ENCODE peak calls at places on chromosome 14, in six cellular contexts. One of them, this sample, is unnamed.

GRCh38 chr14:89432226-89432625 is 15.2 kb upstream of the FOXN3 start:
- DNase-seq in HepG2: no peak
- DNase-seq in A549: no peak
- DNase-seq in K562: no peak
- DNase-seq in GM12878: no peak
- DNase-seq in endothelial cell of umbilical vein: no peak
- DNase-seq in this sample: no peak

GRCh38 chr14:34372766-34373165 is 89.3 kb downstream of the SPTSSA start:
- DNase-seq in endothelial cell of umbilical vein: no peak
- DNase-seq in GM12878: no peak
- DNase-seq in A549: no peak
- DNase-seq in K562: no peak
- DNase-seq in HepG2: peak
- DNase-seq in this sample: no peak

GRCh38 chr14:33297565-33297964 is 358.9 kb downstream of the NPAS3 start:
- DNase-seq in endothelial cell of umbilical vein: no peak
- DNase-seq in HepG2: no peak
- DNase-seq in K562: no peak
- DNase-seq in A549: no peak
- DNase-seq in GM12878: no peak
- DNase-seq in this sample: no peak

GRCh38 chr14:105365101-105365500 is 33.2 kb upstream of the TEX22 start:
- DNase-seq in endothelial cell of umbilical vein: no peak
- DNase-seq in GM12878: no peak
- DNase-seq in A549: no peak
- DNase-seq in K562: no peak
- DNase-seq in HepG2: no peak
- DNase-seq in this sample: no peak

GRCh38 chr14:91350813-91351507 is 66.7 kb downstream of the CCDC88C start:
- DNase-seq in GM12878: peak
- DNase-seq in HepG2: no peak
- DNase-seq in K562: no peak
- DNase-seq in A549: no peak
- DNase-seq in endothelial cell of umbilical vein: no peak
- DNase-seq in this sample: peak

GRCh38 chr14:33943081-33943480 is 7.8 kb downstream of the EGLN3 start:
- DNase-seq in K562: no peak
- DNase-seq in endothelial cell of umbilical vein: no peak
- DNase-seq in A549: no peak
- DNase-seq in HepG2: no peak
- DNase-seq in GM12878: no peak
- DNase-seq in this sample: no peak

GRCh38 chr14:90140298-90140955 is 78.6 kb downstream of the KCNK13 start:
- DNase-seq in A549: no peak
- DNase-seq in K562: no peak
- DNase-seq in GM12878: no peak
- DNase-seq in HepG2: no peak
- DNase-seq in endothelial cell of umbilical vein: peak
- DNase-seq in this sample: peak

GRCh38 chr14:63287661-63288483 is 30.9 kb downstream of the GPHB5 start:
- DNase-seq in A549: no peak
- DNase-seq in K562: no peak
- DNase-seq in endothelial cell of umbilical vein: no peak
- DNase-seq in GM12878: no peak
- DNase-seq in HepG2: no peak
- DNase-seq in this sample: no peak

GRCh38 chr14:70721542-70721941 is 79.8 kb downstream of the TTC9 start:
- DNase-seq in endothelial cell of umbilical vein: no peak
- DNase-seq in A549: no peak
- DNase-seq in HepG2: peak
- DNase-seq in GM12878: no peak
- DNase-seq in K562: no peak
- DNase-seq in this sample: no peak

GRCh38 chr14:77044776-77045569 is 16.5 kb upstream of the IRF2BPL start:
- DNase-seq in HepG2: peak
- DNase-seq in endothelial cell of umbilical vein: peak
- DNase-seq in K562: no peak
- DNase-seq in GM12878: no peak
- DNase-seq in A549: peak
- DNase-seq in this sample: peak

GRCh38 chr14:81164167-81164774 is 56.5 kb downstream of the GTF2A1 start:
- DNase-seq in GM12878: peak
- DNase-seq in endothelial cell of umbilical vein: peak
- DNase-seq in HepG2: peak
- DNase-seq in A549: peak
- DNase-seq in K562: peak
- DNase-seq in this sample: peak

GRCh38 chr14:56168007-56168616 is 49.9 kb downstream of the PELI2 start:
- DNase-seq in K562: no peak
- DNase-seq in A549: no peak
- DNase-seq in endothelial cell of umbilical vein: no peak
- DNase-seq in HepG2: no peak
- DNase-seq in GM12878: no peak
- DNase-seq in this sample: no peak

GRCh38 chr14:23090254-23090636 is 4.7 kb downstream of the ACIN1 start:
- DNase-seq in endothelial cell of umbilical vein: peak
- DNase-seq in K562: no peak
- DNase-seq in A549: no peak
- DNase-seq in HepG2: no peak
- DNase-seq in GM12878: no peak
- DNase-seq in this sample: no peak

GRCh38 chr14:26841920-26842741 is 244.3 kb upstream of the NOVA1 start:
- DNase-seq in A549: peak
- DNase-seq in K562: no peak
- DNase-seq in HepG2: peak
- DNase-seq in endothelial cell of umbilical vein: peak
- DNase-seq in GM12878: no peak
- DNase-seq in this sample: peak

GRCh38 chr14:75553157-75553556 is 25.3 kb upstream of the FLVCR2 start:
- DNase-seq in HepG2: no peak
- DNase-seq in endothelial cell of umbilical vein: no peak
- DNase-seq in GM12878: no peak
- DNase-seq in A549: no peak
- DNase-seq in K562: no peak
- DNase-seq in this sample: no peak

GRCh38 chr14:43532825-43533416 is 974.2 kb downstream of the FSCB start:
- DNase-seq in GM12878: no peak
- DNase-seq in HepG2: no peak
- DNase-seq in A549: no peak
- DNase-seq in K562: no peak
- DNase-seq in endothelial cell of umbilical vein: no peak
- DNase-seq in this sample: no peak

GRCh38 chr14:90454041-90455000 is 57.5 kb downstream of the CALM1 start:
- DNase-seq in K562: peak
- DNase-seq in endothelial cell of umbilical vein: peak
- DNase-seq in GM12878: no peak
- DNase-seq in HepG2: peak
- DNase-seq in A549: peak
- DNase-seq in this sample: peak

GRCh38 chr14:57087841-57088240 is 180.9 kb downstream of the EXOC5 start:
- DNase-seq in K562: no peak
- DNase-seq in HepG2: no peak
- DNase-seq in endothelial cell of umbilical vein: no peak
- DNase-seq in A549: no peak
- DNase-seq in GM12878: no peak
- DNase-seq in this sample: no peak

GRCh38 chr14:82755923-82756322 is 1222.3 kb upstream of the SEL1L start:
- DNase-seq in GM12878: no peak
- DNase-seq in K562: no peak
- DNase-seq in endothelial cell of umbilical vein: no peak
- DNase-seq in A549: no peak
- DNase-seq in HepG2: no peak
- DNase-seq in this sample: no peak

GRCh38 chr14:67187826-67188225 is 1.4 kb upstream of the GARIN2 start:
- DNase-seq in endothelial cell of umbilical vein: no peak
- DNase-seq in A549: peak
- DNase-seq in K562: no peak
- DNase-seq in HepG2: no peak
- DNase-seq in GM12878: no peak
- DNase-seq in this sample: no peak

GRCh38 chr14:52862652-52863338 is 71.4 kb upstream of the GNPNAT1 start:
- DNase-seq in HepG2: no peak
- DNase-seq in K562: no peak
- DNase-seq in endothelial cell of umbilical vein: peak
- DNase-seq in A549: no peak
- DNase-seq in GM12878: no peak
- DNase-seq in this sample: no peak

GRCh38 chr14:102086346-102086971 is 385 bp downstream of the HSP90AA1 start:
- DNase-seq in A549: peak
- DNase-seq in K562: peak
- DNase-seq in HepG2: no peak
- DNase-seq in GM12878: no peak
- DNase-seq in endothelial cell of umbilical vein: peak
- DNase-seq in this sample: peak

GRCh38 chr14:68772761-68773381 is 20.0 kb downstream of the ZFP36L1 start:
- DNase-seq in A549: no peak
- DNase-seq in GM12878: no peak
- DNase-seq in endothelial cell of umbilical vein: no peak
- DNase-seq in K562: no peak
- DNase-seq in HepG2: no peak
- DNase-seq in this sample: no peak

GRCh38 chr14:90242444-90242843 is 13.9 kb upstream of the PSMC1 start:
- DNase-seq in A549: no peak
- DNase-seq in K562: no peak
- DNase-seq in HepG2: no peak
- DNase-seq in GM12878: no peak
- DNase-seq in endothelial cell of umbilical vein: no peak
- DNase-seq in this sample: no peak

GRCh38 chr14:69610859-69611263 is 535 bp upstream of the SUSD6 start:
- DNase-seq in K562: no peak
- DNase-seq in HepG2: no peak
- DNase-seq in endothelial cell of umbilical vein: no peak
- DNase-seq in GM12878: no peak
- DNase-seq in A549: no peak
- DNase-seq in this sample: no peak

DNA sequence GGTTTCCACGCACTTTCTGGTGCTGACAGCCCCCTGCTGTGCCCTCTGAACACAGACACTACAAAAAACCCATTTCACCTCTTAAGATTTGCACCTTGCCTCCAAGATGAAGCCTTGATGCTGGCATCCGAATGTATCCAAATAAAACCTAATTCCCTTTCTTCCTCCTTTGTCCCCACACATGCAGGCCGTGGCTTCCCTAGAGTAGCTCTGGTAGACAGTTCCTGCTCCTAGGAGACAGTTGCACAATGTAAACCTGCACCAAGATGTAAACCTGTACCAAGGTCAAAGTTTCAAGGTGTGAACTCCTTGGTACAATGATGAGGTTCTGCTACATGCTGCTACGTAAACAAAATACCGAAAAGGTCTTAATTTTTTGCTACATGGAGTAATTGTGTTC is 630 bp upstream of the ABHD12B start:
- DNase-seq in GM12878: no peak
- DNase-seq in K562: no peak
- DNase-seq in HepG2: no peak
- DNase-seq in A549: no peak
- DNase-seq in endothelial cell of umbilical vein: no peak
- DNase-seq in this sample: no peak
- TF ChIP-seq POLR2A in GM12878: no peak
- TF ChIP-seq POLR2A in K562: no peak
- TF ChIP-seq POLR2A in HepG2: no peak
- TF ChIP-seq POLR2A in A549: no peak
- TF ChIP-seq POLR2A in endothelial cell of umbilical vein: no peak
- TF ChIP-seq POLR2A in this sample: no peak

GRCh38 chr14:95685978-95686922 is at the start of gene TCL1B:
- DNase-seq in HepG2: no peak
- DNase-seq in endothelial cell of umbilical vein: no peak
- DNase-seq in GM12878: no peak
- DNase-seq in K562: peak
- DNase-seq in A549: no peak
- DNase-seq in this sample: no peak
- TF ChIP-seq MYC in HepG2: no peak
- TF ChIP-seq MYC in endothelial cell of umbilical vein: no peak
- TF ChIP-seq MYC in GM12878: no peak
- TF ChIP-seq MYC in K562: no peak
- TF ChIP-seq MYC in A549: no peak
- TF ChIP-seq MYC in this sample: no peak

GRCh38 chr14:104293851-104294627 is 155.7 kb downstream of the KIF26A start:
- DNase-seq in K562: no peak
- DNase-seq in HepG2: no peak
- DNase-seq in endothelial cell of umbilical vein: no peak
- DNase-seq in A549: peak
- DNase-seq in GM12878: no peak
- DNase-seq in this sample: no peak
- TF ChIP-seq CTCF in K562: peak
- TF ChIP-seq CTCF in HepG2: peak
- TF ChIP-seq CTCF in endothelial cell of umbilical vein: no peak
- TF ChIP-seq CTCF in A549: peak
- TF ChIP-seq CTCF in GM12878: peak
- TF ChIP-seq CTCF in this sample: peak

GRCh38 chr14:100671386-100671901 is 55.2 kb upstream of the DLK1 start:
- DNase-seq in A549: no peak
- DNase-seq in K562: no peak
- DNase-seq in HepG2: no peak
- DNase-seq in GM12878: no peak
- DNase-seq in endothelial cell of umbilical vein: no peak
- DNase-seq in this sample: no peak

GRCh38 chr14:100671906-100672305 is 54.8 kb upstream of the DLK1 start:
- DNase-seq in A549: no peak
- DNase-seq in K562: no peak
- DNase-seq in endothelial cell of umbilical vein: no peak
- DNase-seq in GM12878: no peak
- DNase-seq in HepG2: no peak
- DNase-seq in this sample: no peak

GRCh38 chr14:100673807-100674154 is 52.9 kb upstream of the DLK1 start:
- DNase-seq in HepG2: no peak
- DNase-seq in A549: no peak
- DNase-seq in GM12878: no peak
- DNase-seq in endothelial cell of umbilical vein: no peak
- DNase-seq in K562: no peak
- DNase-seq in this sample: no peak

GRCh38 chr14:100674428-100674827 is 52.3 kb upstream of the DLK1 start:
- DNase-seq in K562: no peak
- DNase-seq in endothelial cell of umbilical vein: no peak
- DNase-seq in GM12878: no peak
- DNase-seq in A549: no peak
- DNase-seq in HepG2: no peak
- DNase-seq in this sample: no peak

DNA sequence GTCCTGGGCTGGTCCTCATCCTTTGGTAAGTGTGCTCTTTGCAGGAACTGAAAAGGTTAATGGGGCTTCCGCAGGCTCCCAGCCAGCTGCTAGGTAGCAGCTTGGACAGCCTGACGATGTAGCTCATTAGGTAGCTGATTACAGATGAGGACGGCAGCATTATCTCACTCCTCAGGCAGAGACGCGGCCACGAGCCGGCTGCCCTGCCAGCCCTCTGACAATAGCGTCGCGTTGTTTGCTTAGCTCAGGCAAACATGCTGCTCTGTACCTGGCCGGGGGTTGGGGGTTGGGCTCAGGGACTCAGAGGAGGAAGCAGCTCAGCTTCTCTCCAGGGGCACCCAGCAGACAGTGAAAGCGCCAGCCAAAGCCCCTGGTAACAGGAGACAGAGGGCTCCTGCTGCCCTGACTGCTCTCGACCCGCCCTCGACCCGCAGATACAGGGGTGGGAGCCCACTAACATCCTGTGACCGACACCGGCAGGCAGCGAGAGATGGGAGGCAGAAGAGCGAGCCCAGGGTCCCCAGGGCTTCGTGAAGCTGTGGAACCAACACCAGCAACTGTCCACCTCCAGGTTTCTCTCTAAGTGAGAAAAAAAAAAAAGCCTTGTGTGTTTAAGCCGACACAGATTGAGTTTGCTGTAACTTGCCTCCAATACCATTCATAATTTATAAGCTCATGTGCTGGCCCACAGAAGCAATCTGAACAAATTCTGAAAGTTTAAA is 53.4 kb upstream of the DLK1 start:
- DNase-seq in endothelial cell of umbilical vein: no peak
- DNase-seq in HepG2: peak
- DNase-seq in A549: no peak
- DNase-seq in K562: peak
- DNase-seq in GM12878: no peak
- DNase-seq in this sample: peak
- TF ChIP-seq POLR2A in endothelial cell of umbilical vein: no peak
- TF ChIP-seq POLR2A in HepG2: no peak
- TF ChIP-seq POLR2A in A549: no peak
- TF ChIP-seq POLR2A in K562: no peak
- TF ChIP-seq POLR2A in GM12878: no peak
- TF ChIP-seq POLR2A in this sample: no peak

This sample was measured in NB4.